ENCODE peak calls at places on chromosome 3, in four cellular contexts. N is mesendoderm, L is IMR-90, B is H1. D is an unnamed sample. For H3K27me3, the result is how much of the 10 kb centered on the place peaks cover.

GRCh38 chr3:18111702-18112311 is 313.3 kb downstream of the SATB1 start:
- DNase-seq in N (no peak), L (peak), B (no peak), D (no peak)

GRCh38 chr3:179882322-179882721 is 154.4 kb downstream of the PEX5L start:
- DNase-seq in N (no peak), L (no peak), B (no peak), D (peak)

GRCh38 chr3:50573566-50574279 is 4.4 kb downstream of the HEMK1 start:
- DNase-seq in N (no peak), L (no peak), B (no peak), D (no peak)

GRCh38 chr3:180059351-180059750 is 22.6 kb upstream of the PEX5L start:
- DNase-seq in N (no peak), L (peak), B (no peak), D (no peak)

GRCh38 chr3:30294241-30294667 is 312.1 kb upstream of the TGFBR2 start:
- DNase-seq in N (peak), L (peak), B (no peak), D (peak)

GRCh38 chr3:129593595-129594339 is 12.7 kb downstream of the PLXND1 start:
- DNase-seq in N (peak), L (no peak), B (no peak), D (peak)

GRCh38 chr3:153252963-153253362 is 90.9 kb downstream of the RAP2B start:
- DNase-seq in N (no peak), L (peak), B (no peak), D (no peak)

GRCh38 chr3:156615592-156616173 is 58.7 kb upstream of the TIPARP start:
- DNase-seq in N (peak), L (peak), B (no peak), D (no peak)

GRCh38 chr3:183278479-183279088 is 25.5 kb downstream of the B3GNT5 start:
- DNase-seq in N (no peak), L (no peak), B (no peak), D (no peak)
- H3K9ac ChIP-seq in N (no peak), L (no peak), B (no peak), D (no peak)

DNA sequence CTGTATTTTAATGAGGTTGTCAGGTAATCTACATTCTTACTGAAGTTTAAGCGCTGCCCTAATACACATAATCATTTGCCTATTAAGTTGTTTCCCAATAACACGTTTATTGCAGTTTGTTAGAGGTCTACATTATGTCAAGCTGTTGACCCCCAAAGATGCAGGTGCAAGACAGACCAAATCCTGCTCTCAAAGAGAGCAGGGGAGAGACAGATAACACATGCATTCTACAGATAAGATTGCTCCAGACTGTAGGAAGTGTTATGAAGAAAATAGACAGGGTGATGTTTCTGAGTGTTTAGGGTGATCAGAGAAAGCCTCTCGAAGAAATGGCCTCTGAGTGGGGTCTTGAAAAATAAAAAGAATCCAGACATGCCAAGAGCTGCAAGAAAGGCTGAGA is 24.8 kb upstream of the OXTR start:
- DNase-seq in N (peak), L (no peak), B (no peak), D (no peak)
- H3K56ac ChIP-seq in N (no peak), L (no peak), B (no peak), D (no peak)

GRCh38 chr3:10992946-10993728 is 589 bp downstream of the SLC6A1 start:
- DNase-seq in N (no peak), L (no peak), B (no peak), D (peak)
- H3K27me3 ChIP-seq in N (under half), L (half or more), B (under half), D (under half)

GRCh38 chr3:188351648-188352047 is 197.7 kb downstream of the LPP start:
- DNase-seq in N (no peak), L (no peak), B (no peak), D (no peak)

GRCh38 chr3:188349963-188350332 is 196.0 kb downstream of the LPP start:
- DNase-seq in N (no peak), L (no peak), B (no peak), D (no peak)

GRCh38 chr3:188350956-188351355 is 197.0 kb downstream of the LPP start:
- DNase-seq in N (no peak), L (no peak), B (no peak), D (no peak)

GRCh38 chr3:188349276-188349962 is 195.5 kb downstream of the LPP start:
- DNase-seq in N (peak), L (no peak), B (no peak), D (peak)

DNA sequence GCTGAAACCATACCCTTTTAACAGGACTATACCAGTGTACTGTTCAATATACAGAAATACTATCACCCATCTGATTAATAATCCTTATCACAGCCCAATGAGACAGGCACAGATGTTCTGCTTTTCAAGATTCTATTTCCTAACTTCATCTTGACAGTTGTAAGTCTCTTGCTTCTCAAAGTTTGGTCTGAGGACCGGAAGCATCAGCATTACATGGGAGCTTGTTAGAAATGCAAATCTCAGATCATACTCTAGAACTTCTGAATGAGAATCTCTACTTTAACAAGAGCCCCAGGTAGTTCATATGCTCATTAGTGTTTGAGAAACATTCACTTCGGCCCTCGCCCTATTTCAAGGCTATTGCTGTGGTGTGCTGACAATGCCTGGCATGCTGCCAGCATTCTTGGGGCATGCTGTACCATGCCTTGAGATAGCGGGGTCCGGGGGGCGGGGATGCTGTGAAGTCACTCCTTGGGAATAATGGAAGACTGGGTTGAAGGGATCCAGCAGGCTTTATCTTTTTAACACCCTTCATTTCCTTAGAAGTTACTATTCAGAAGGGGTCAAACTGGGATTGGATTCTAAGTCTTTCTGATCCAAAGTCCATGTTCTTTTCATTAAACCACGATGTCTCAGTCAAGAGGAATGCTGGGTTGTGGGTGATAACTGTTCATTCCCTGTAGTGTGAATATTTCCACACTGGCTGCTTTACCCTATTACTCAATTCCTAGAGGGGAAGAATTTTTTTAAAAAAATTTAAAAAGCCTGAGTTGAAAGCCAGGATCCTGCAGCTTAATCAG is 194.7 kb downstream of the LPP start:
- DNase-seq in N (peak), L (peak), B (no peak), D (no peak)
- H3K9ac ChIP-seq in N (no peak), L (no peak), B (no peak), D (no peak)

GRCh38 chr3:196260784-196261183 is 26.7 kb downstream of the PCYT1A start:
- DNase-seq in N (no peak), L (no peak), B (no peak), D (no peak)

GRCh38 chr3:196268270-196269163 is 19.0 kb downstream of the PCYT1A start:
- DNase-seq in N (peak), L (peak), B (peak), D (peak)

DNA sequence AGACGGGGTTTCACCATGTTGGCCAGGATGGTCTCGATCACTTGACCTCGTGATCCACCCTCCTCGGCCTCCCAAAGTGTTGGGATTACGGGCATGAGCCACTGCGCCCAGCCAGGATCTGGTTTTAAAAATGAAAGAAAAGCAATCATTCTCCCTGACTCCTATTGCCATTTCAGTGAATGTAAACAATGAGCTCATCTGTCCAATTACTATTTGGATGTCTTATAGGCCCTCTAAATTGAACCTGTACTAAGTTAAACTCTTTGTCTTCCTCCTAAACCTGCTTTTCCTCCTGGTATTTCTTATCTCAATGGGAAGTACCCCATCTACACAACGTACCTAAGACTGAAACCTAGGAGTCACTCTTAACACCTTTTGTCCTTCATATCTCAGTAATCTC is 23.7 kb downstream of the PCYT1A start:
- DNase-seq in N (no peak), L (peak), B (no peak), D (no peak)
- H3K56ac ChIP-seq in N (no peak), L (no peak), B (no peak), D (no peak)

GRCh38 chr3:98002717-98003116 is 30.5 kb upstream of the RIOX2 start:
- DNase-seq in N (no peak), L (no peak), B (no peak), D (no peak)
- H3K27me3 ChIP-seq in N (under half), L (under half), B (under half), D (under half)

GRCh38 chr3:14832975-14833722 is 14.4 kb downstream of the FGD5 start:
- DNase-seq in N (no peak), L (no peak), B (no peak), D (no peak)

GRCh38 chr3:14834807-14835466 is 16.2 kb downstream of the FGD5 start:
- DNase-seq in N (no peak), L (no peak), B (no peak), D (no peak)

GRCh38 chr3:14836049-14836468 is 17.3 kb downstream of the FGD5 start:
- DNase-seq in N (no peak), L (no peak), B (no peak), D (no peak)

GRCh38 chr3:14831916-14832430 is 13.2 kb downstream of the FGD5 start:
- DNase-seq in N (no peak), L (no peak), B (no peak), D (no peak)

DNA sequence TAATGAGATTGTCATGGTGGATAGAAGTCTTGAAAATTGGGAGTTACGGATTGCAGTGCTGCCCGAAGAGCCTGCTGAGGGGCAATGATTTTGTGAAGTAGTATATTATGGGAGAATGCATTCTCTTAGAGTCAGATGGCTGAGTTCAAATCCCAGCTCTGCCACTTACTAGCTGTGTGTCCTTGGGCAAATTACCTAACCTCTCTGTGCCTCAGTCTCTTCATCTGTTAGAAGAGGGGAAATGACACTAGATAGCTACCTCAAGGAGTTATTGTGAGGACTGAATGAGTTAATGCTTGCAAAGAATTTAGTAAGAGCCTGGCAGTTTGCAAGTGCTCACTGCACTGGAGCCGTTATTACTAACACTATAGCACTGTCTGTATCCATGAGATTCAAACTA is 15.4 kb downstream of the FGD5 start:
- DNase-seq in N (no peak), L (no peak), B (no peak), D (no peak)
- H3K9ac ChIP-seq in N (no peak), L (no peak), B (no peak), D (no peak)

GRCh38 chr3:177517906-177518305 is 320.6 kb upstream of the TBL1XR1 start:
- DNase-seq in N (peak), L (no peak), B (no peak), D (no peak)

GRCh38 chr3:177514341-177515193 is 317.3 kb upstream of the TBL1XR1 start:
- DNase-seq in N (no peak), L (no peak), B (no peak), D (no peak)

GRCh38 chr3:177519588-177519987 is 322.3 kb upstream of the TBL1XR1 start:
- DNase-seq in N (no peak), L (no peak), B (no peak), D (no peak)

GRCh38 chr3:177512945-177513671 is 315.8 kb upstream of the TBL1XR1 start:
- DNase-seq in N (no peak), L (no peak), B (no peak), D (no peak)

GRCh38 chr3:177516130-177517011 is 319.1 kb upstream of the TBL1XR1 start:
- DNase-seq in N (peak), L (peak), B (no peak), D (no peak)
- H3K56ac ChIP-seq in N (peak), L (peak), B (no peak), D (no peak)

D was measured in H9.